ENCODE peak calls at places on chromosomes 1 and 21, in five cellular contexts. N, W, Z, M and U are unnamed samples. For H3K36me3, the result is how much of the 10 kb centered on the place peaks cover.

GRCh38 chr1:164735315-164736052 is 176.5 kb downstream of the PBX1 start:
- DNase-seq in W (peak), Z (no peak), N (no peak), M (no peak), U (peak)

GRCh38 chr1:168260393-168260792 is 20.3 kb upstream of the TBX19 start:
- DNase-seq in W (no peak), M (no peak), N (no peak), Z (no peak), U (no peak)

GRCh38 chr1:23544444-23545389 is 13.7 kb upstream of the E2F2 start:
- DNase-seq in N (peak), Z (peak), W (peak), M (peak), U (peak)

GRCh38 chr1:28392027-28392652 is 22.6 kb downstream of the PHACTR4 start:
- DNase-seq in W (peak), M (no peak), Z (no peak), N (no peak), U (peak)

GRCh38 chr1:212514056-212514614 is 81.4 kb downstream of the NENF start:
- DNase-seq in N (peak), Z (peak), M (peak), W (peak), U (peak)

GRCh38 chr1:110538921-110539320 is 19.9 kb upstream of the KCNA10 start:
- DNase-seq in Z (no peak), W (no peak), N (no peak), M (no peak), U (no peak)

GRCh38 chr21:27700974-27701614 is 734.2 kb upstream of the ADAMTS5 start:
- DNase-seq in M (peak), Z (peak), W (peak), N (peak), U (peak)

GRCh38 chr1:29698033-29698432 is 461.7 kb downstream of the PTPRU start:
- DNase-seq in M (no peak), Z (no peak), N (no peak), W (peak), U (peak)

GRCh38 chr21:41215856-41216408 is 48.0 kb downstream of the BACE2 start:
- DNase-seq in M (no peak), W (no peak), N (no peak), Z (no peak), U (no peak)

GRCh38 chr1:181044449-181044966 is 10.7 kb downstream of the MR1 start:
- DNase-seq in W (no peak), Z (no peak), N (peak), M (no peak), U (no peak)

GRCh38 chr1:209624516-209625204 is 27.6 kb downstream of the LAMB3 start:
- DNase-seq in W (no peak), Z (no peak), N (no peak), M (no peak), U (no peak)

GRCh38 chr21:34131586-34131985 is 58.2 kb downstream of the MRPS6 start:
- DNase-seq in Z (no peak), M (no peak), N (no peak), W (no peak), U (no peak)

GRCh38 chr1:3366181-3367051 is 88.0 kb upstream of the ARHGEF16 start:
- DNase-seq in W (peak), N (no peak), Z (peak), M (no peak), U (no peak)

GRCh38 chr1:222301653-222302052 is 246.3 kb downstream of the HHIPL2 start:
- DNase-seq in M (no peak), W (no peak), N (no peak), Z (no peak), U (no peak)

GRCh38 chr1:175887981-175888428 is 144.6 kb upstream of the TNR start:
- DNase-seq in M (no peak), N (peak), W (peak), Z (peak), U (peak)

DNA sequence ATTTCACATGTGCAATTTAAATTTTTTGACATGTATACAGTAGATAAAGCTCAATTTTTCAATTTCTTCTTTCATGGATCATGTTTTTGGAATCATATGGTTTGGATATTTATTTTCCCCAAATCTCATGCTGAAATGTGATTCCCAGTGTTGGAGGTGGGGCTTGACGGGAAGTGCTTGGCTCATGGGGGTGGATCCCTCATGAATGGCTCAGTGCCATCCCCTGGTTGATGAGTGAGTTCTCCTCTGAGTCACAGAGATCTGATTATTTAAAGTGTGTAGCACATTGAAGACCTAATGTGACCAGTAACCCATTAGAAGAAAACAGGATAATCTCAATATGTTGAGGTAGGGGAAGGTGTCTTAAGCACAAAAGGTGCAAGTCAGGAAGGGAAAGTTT is 9.1 kb upstream of the IFI16 start:
- DNase-seq in M (peak), Z (peak), N (no peak), W (peak), U (peak)
- H3K4me3 ChIP-seq in M (peak), Z (peak), N (no peak), W (peak), U (peak)

DNA sequence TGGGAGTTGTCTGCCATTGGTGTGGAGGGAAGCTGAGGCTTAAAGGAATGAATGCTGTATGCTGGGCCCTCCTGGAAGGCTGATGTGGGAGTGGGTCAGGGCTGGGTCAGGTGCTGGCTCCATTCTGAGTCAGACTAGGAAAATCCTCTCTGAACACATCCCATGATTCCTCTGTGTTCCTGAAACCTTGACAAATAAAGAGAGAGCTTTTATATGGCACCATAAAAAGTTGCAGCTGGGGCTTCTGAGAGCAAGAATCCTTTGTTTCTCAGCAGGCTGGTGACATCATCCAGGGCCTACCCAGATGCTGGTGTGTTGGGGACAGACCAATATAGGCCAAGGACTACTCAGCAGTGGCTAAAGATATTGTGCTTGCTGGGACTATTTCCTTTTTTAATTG is 27.8 kb upstream of the NFASC start:
- DNase-seq in M (no peak), Z (no peak), W (no peak), N (no peak), U (no peak)
- H3K27ac ChIP-seq in M (no peak), Z (no peak), W (no peak), N (no peak), U (no peak)

GRCh38 chr1:2085080-2085479 is 34.9 kb downstream of the PRKCZ start:
- DNase-seq in W (no peak), N (no peak), Z (no peak), M (no peak), U (no peak)
- H3K36me3 ChIP-seq in W (under half), N (under half), Z (under half), M (under half), U (under half)

DNA sequence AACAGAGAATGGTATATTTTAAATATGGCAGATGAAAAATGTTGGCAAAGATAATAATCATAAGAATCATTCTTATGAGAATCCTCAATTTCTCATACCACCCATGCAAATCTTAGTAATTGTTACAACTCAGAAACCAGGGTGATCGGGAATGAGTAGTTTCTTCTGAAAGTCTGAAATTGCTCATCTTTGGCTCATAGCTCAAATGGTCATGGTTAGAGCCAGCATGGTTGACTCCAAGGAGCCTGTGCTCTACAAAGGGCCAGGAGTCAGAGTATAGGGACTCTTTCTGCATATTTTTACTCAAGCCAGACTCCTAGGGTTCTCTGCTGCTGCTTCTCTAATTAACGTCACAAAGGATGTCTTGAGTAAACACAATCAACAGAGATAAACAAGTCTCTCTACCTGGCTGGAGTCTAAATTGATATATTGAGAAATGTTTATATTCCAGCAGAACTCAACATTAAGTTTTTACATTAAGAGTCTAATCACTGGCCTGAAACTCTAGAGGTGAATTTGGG is 1.9 kb upstream of the ETV3 start:
- DNase-seq in M (no peak), N (no peak), W (no peak), Z (no peak), U (no peak)
- H3K4me3 ChIP-seq in M (no peak), N (no peak), W (no peak), Z (no peak), U (no peak)

DNA sequence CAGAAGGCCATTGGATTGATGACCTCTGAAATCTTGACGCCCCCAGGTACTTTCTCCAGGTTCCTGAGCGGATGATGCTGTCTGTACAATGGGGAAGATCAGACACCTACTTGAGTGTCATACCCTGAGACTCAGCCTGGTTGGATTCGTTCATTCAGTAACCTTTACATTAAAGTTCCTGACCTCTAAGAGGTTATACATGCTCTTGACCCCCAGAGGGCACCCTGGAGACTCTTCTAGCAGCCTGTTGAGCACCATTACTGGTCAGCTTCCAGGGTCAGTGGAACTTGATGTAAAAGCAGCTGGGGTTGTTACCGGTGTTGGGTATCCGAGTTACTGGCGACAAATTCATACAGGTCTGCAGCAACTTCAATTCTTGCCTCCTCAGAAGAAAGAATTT is 114.3 kb upstream of the ZNF678 start:
- DNase-seq in N (peak), M (no peak), Z (no peak), W (peak), U (no peak)
- H3K27ac ChIP-seq in N (no peak), M (no peak), Z (no peak), W (no peak), U (no peak)